ENCODE peak calls at places on chromosomes 7 and 10, in four cellular contexts. E, K, S and I are unnamed samples.

GRCh38 chr10:15817407-15818046 is 42.8 kb downstream of the MINDY3 start:
- DNase-seq in E (no peak), K (no peak), S (no peak), I (no peak)

GRCh38 chr7:88835147-88835728 is 39.7 kb upstream of the TEX47 start:
- DNase-seq in E (peak), K (peak), S (peak), I (no peak)

GRCh38 chr10:71963756-71964668 is at the start of gene CHST3:
- DNase-seq in E (peak), K (peak), S (peak), I (peak)

GRCh38 chr10:129192344-129193128 is 274.5 kb upstream of the MGMT start:
- DNase-seq in E (no peak), K (no peak), S (peak), I (no peak)

GRCh38 chr7:1250901-1251300 is 18.2 kb downstream of the UNCX start:
- DNase-seq in E (no peak), K (no peak), S (no peak), I (no peak)

GRCh38 chr7:98985945-98986344 is 107.6 kb downstream of the TRRAP start:
- DNase-seq in E (no peak), K (no peak), S (no peak), I (no peak)

GRCh38 chr7:100093498-100093897 is 4.7 kb downstream of the COPS6 start:
- DNase-seq in E (no peak), K (no peak), S (no peak), I (no peak)

GRCh38 chr10:86413046-86413728 is 46.6 kb upstream of the GRID1 start:
- DNase-seq in E (peak), K (no peak), S (no peak), I (peak)

GRCh38 chr7:99860281-99861127 is 16.3 kb downstream of the OR2AE1 start:
- DNase-seq in E (peak), K (peak), S (peak), I (peak)

GRCh38 chr7:129264534-129264933 is 39.7 kb downstream of the AHCYL2 start:
- DNase-seq in E (no peak), K (no peak), S (no peak), I (no peak)

GRCh38 chr7:46343802-46344201 is 422.7 kb upstream of the IGFBP3 start:
- DNase-seq in E (no peak), K (no peak), S (no peak), I (no peak)

GRCh38 chr7:149845257-149845980 is 7.2 kb downstream of the ZNF862 start:
- DNase-seq in E (no peak), K (no peak), S (no peak), I (no peak)

GRCh38 chr10:34698979-34699378 is 116.1 kb downstream of the PARD3 start:
- DNase-seq in E (peak), K (peak), S (peak), I (peak)

GRCh38 chr10:42802889-42803288 is 20.3 kb downstream of the BMS1 start:
- DNase-seq in E (peak), K (no peak), S (no peak), I (no peak)

GRCh38 chr7:135359633-135360032 is 126.0 kb downstream of the STRA8 start:
- DNase-seq in E (no peak), K (no peak), S (no peak), I (no peak)

GRCh38 chr7:135361788-135362187 is 128.2 kb downstream of the STRA8 start:
- DNase-seq in E (no peak), K (no peak), S (no peak), I (no peak)

GRCh38 chr7:135368416-135369186 is 135.0 kb downstream of the STRA8 start:
- DNase-seq in E (no peak), K (peak), S (no peak), I (no peak)

GRCh38 chr7:135367114-135367513 is 133.5 kb downstream of the STRA8 start:
- DNase-seq in E (no peak), K (no peak), S (no peak), I (no peak)

GRCh38 chr7:135362871-135363270 is 129.2 kb downstream of the STRA8 start:
- DNase-seq in E (no peak), K (no peak), S (no peak), I (no peak)
- TF ChIP-seq CTCF in E (no peak), K (no peak), S (no peak), I (no peak)

GRCh38 chr7:78764571-78764970 is 688.9 kb downstream of the MAGI2 start:
- DNase-seq in E (no peak), K (no peak), S (no peak), I (no peak)

GRCh38 chr7:78770422-78771410 is 682.8 kb downstream of the MAGI2 start:
- DNase-seq in E (peak), K (no peak), S (peak), I (peak)

GRCh38 chr7:78769551-78770101 is 683.8 kb downstream of the MAGI2 start:
- DNase-seq in E (peak), K (no peak), S (peak), I (peak)

GRCh38 chr7:78765985-78766729 is 687.3 kb downstream of the MAGI2 start:
- DNase-seq in E (no peak), K (no peak), S (no peak), I (no peak)

GRCh38 chr7:78768859-78769258 is 684.6 kb downstream of the MAGI2 start:
- DNase-seq in E (peak), K (no peak), S (no peak), I (peak)
- H3K4me3 ChIP-seq in E (no peak), K (no peak), S (no peak), I (peak)

DNA sequence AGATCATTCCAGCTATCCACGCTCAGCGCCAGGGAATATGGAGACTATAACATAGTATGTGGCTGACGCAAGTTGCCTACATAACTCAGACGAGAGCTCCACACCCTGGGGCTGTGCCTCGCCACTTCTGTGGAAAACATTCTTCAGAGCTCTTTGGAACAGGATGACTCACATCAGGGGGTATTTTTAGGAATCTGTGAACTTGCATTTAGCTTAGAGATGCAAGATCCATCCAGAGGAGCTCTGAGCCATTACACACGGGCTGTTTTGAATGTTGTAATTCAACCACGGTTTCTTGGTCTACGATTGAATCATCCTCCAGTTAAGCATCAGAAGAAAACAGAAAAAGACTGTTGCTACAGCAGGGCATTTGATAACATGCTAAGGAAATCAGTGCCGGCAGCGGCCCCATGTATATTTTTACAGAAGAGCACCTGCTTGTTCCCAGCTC is 481.4 kb upstream of the AKR1E2 start:
- DNase-seq in E (peak), K (peak), S (peak), I (peak)
- TF ChIP-seq CTCF in E (peak), K (no peak), S (peak), I (peak)

GRCh38 chr7:22187691-22188348 is 169.1 kb downstream of the RAPGEF5 start:
- DNase-seq in E (no peak), K (no peak), S (no peak), I (no peak)
- H3K4me3 ChIP-seq in E (no peak), K (no peak), S (no peak), I (no peak)

GRCh38 chr10:70551491-70551890 is 51.0 kb downstream of the PRF1 start:
- DNase-seq in E (no peak), K (no peak), S (no peak), I (no peak)
- TF ChIP-seq CTCF in E (no peak), K (no peak), S (no peak), I (peak)